ENCODE peak calls at places on chromosomes 6 and 20, in ten cellular contexts. One of them, this sample, is unnamed.
A peak's percentile ranks its signal among the peaks of the same experiment; 100 is the strongest.

GRCh38 chr6:37343248-37343647 is 10.5 kb upstream of the RNF8 start:
- ATAC-seq in activated naive CD4-positive, alpha-beta T cell treated with anti-CD3 and anti-CD28 coated beads, Interleukin-2, amount 50 U/mL, for 72 hours: no peak
- ATAC-seq in T-helper 17 cell: no peak
- ATAC-seq in effector memory CD8-positive, alpha-beta T cell: no peak
- ATAC-seq in aorta: no peak
- ATAC-seq in naive thymus-derived CD4-positive, alpha-beta T cell: no peak
- ATAC-seq in left lung: no peak
- ATAC-seq in body of pancreas: no peak
- ATAC-seq in Right ventricle myocardium inferior: no peak
- ATAC-seq in HCT116: no peak
- ATAC-seq in this sample: no peak

GRCh38 chr20:14361509-14362179 is 24.2 kb upstream of the FLRT3 start:
- ATAC-seq in activated naive CD4-positive, alpha-beta T cell treated with anti-CD3 and anti-CD28 coated beads, Interleukin-2, amount 50 U/mL, for 72 hours: no peak
- ATAC-seq in T-helper 17 cell: no peak
- ATAC-seq in effector memory CD8-positive, alpha-beta T cell: no peak
- ATAC-seq in aorta: no peak
- ATAC-seq in naive thymus-derived CD4-positive, alpha-beta T cell: no peak
- ATAC-seq in left lung: no peak
- ATAC-seq in body of pancreas: no peak
- ATAC-seq in Right ventricle myocardium inferior: no peak
- ATAC-seq in HCT116: no peak
- ATAC-seq in this sample: no peak

GRCh38 chr20:8408587-8409307 is 276.7 kb downstream of the PLCB1 start:
- ATAC-seq in activated naive CD4-positive, alpha-beta T cell treated with anti-CD3 and anti-CD28 coated beads, Interleukin-2, amount 50 U/mL, for 72 hours: no peak
- ATAC-seq in T-helper 17 cell: no peak
- ATAC-seq in effector memory CD8-positive, alpha-beta T cell: no peak
- ATAC-seq in aorta: no peak
- ATAC-seq in naive thymus-derived CD4-positive, alpha-beta T cell: no peak
- ATAC-seq in left lung: no peak
- ATAC-seq in body of pancreas: no peak
- ATAC-seq in Right ventricle myocardium inferior: no peak
- ATAC-seq in HCT116: no peak
- ATAC-seq in this sample: no peak

GRCh38 chr6:28769626-28770402 is 154.0 kb downstream of the TRIM27 start:
- ATAC-seq in activated naive CD4-positive, alpha-beta T cell treated with anti-CD3 and anti-CD28 coated beads, Interleukin-2, amount 50 U/mL, for 72 hours: no peak
- ATAC-seq in T-helper 17 cell: no peak
- ATAC-seq in effector memory CD8-positive, alpha-beta T cell: no peak
- ATAC-seq in aorta: no peak
- ATAC-seq in naive thymus-derived CD4-positive, alpha-beta T cell: no peak
- ATAC-seq in left lung: no peak
- ATAC-seq in body of pancreas: no peak
- ATAC-seq in Right ventricle myocardium inferior: no peak
- ATAC-seq in HCT116: peak; percentile 71
- ATAC-seq in this sample: no peak

GRCh38 chr20:57890254-57890800 is 180.5 kb upstream of the PMEPA1 start:
- ATAC-seq in activated naive CD4-positive, alpha-beta T cell treated with anti-CD3 and anti-CD28 coated beads, Interleukin-2, amount 50 U/mL, for 72 hours: no peak
- ATAC-seq in T-helper 17 cell: no peak
- ATAC-seq in effector memory CD8-positive, alpha-beta T cell: no peak
- ATAC-seq in aorta: no peak
- ATAC-seq in naive thymus-derived CD4-positive, alpha-beta T cell: no peak
- ATAC-seq in left lung: no peak
- ATAC-seq in body of pancreas: no peak
- ATAC-seq in Right ventricle myocardium inferior: no peak
- ATAC-seq in HCT116: no peak
- ATAC-seq in this sample: no peak

GRCh38 chr6:50096267-50096666 is 46.5 kb upstream of the DEFB112 start:
- ATAC-seq in activated naive CD4-positive, alpha-beta T cell treated with anti-CD3 and anti-CD28 coated beads, Interleukin-2, amount 50 U/mL, for 72 hours: no peak
- ATAC-seq in T-helper 17 cell: no peak
- ATAC-seq in effector memory CD8-positive, alpha-beta T cell: no peak
- ATAC-seq in aorta: no peak
- ATAC-seq in naive thymus-derived CD4-positive, alpha-beta T cell: no peak
- ATAC-seq in left lung: peak; percentile 44
- ATAC-seq in body of pancreas: no peak
- ATAC-seq in Right ventricle myocardium inferior: no peak
- ATAC-seq in HCT116: no peak
- ATAC-seq in this sample: no peak

GRCh38 chr6:147553099-147553498 is 44.6 kb downstream of the SAMD5 start:
- ATAC-seq in activated naive CD4-positive, alpha-beta T cell treated with anti-CD3 and anti-CD28 coated beads, Interleukin-2, amount 50 U/mL, for 72 hours: no peak
- ATAC-seq in T-helper 17 cell: no peak
- ATAC-seq in effector memory CD8-positive, alpha-beta T cell: no peak
- ATAC-seq in aorta: no peak
- ATAC-seq in naive thymus-derived CD4-positive, alpha-beta T cell: no peak
- ATAC-seq in left lung: no peak
- ATAC-seq in body of pancreas: no peak
- ATAC-seq in Right ventricle myocardium inferior: no peak
- ATAC-seq in HCT116: no peak
- ATAC-seq in this sample: no peak

GRCh38 chr6:153727910-153728309 is 311.1 kb upstream of the OPRM1 start:
- ATAC-seq in activated naive CD4-positive, alpha-beta T cell treated with anti-CD3 and anti-CD28 coated beads, Interleukin-2, amount 50 U/mL, for 72 hours: no peak
- ATAC-seq in T-helper 17 cell: no peak
- ATAC-seq in effector memory CD8-positive, alpha-beta T cell: no peak
- ATAC-seq in aorta: no peak
- ATAC-seq in naive thymus-derived CD4-positive, alpha-beta T cell: no peak
- ATAC-seq in left lung: no peak
- ATAC-seq in body of pancreas: no peak
- ATAC-seq in Right ventricle myocardium inferior: no peak
- ATAC-seq in HCT116: no peak
- ATAC-seq in this sample: no peak

GRCh38 chr20:31843881-31844280 is 1.5 kb downstream of the FOXS1 start:
- ATAC-seq in activated naive CD4-positive, alpha-beta T cell treated with anti-CD3 and anti-CD28 coated beads, Interleukin-2, amount 50 U/mL, for 72 hours: no peak
- ATAC-seq in T-helper 17 cell: no peak
- ATAC-seq in effector memory CD8-positive, alpha-beta T cell: peak; percentile 30
- ATAC-seq in aorta: no peak
- ATAC-seq in naive thymus-derived CD4-positive, alpha-beta T cell: no peak
- ATAC-seq in left lung: no peak
- ATAC-seq in body of pancreas: no peak
- ATAC-seq in Right ventricle myocardium inferior: no peak
- ATAC-seq in HCT116: no peak
- ATAC-seq in this sample: no peak

GRCh38 chr6:43985329-43985728 is 141.9 kb downstream of the MRPL14 start:
- ATAC-seq in activated naive CD4-positive, alpha-beta T cell treated with anti-CD3 and anti-CD28 coated beads, Interleukin-2, amount 50 U/mL, for 72 hours: no peak
- ATAC-seq in T-helper 17 cell: no peak
- ATAC-seq in effector memory CD8-positive, alpha-beta T cell: no peak
- ATAC-seq in aorta: no peak
- ATAC-seq in naive thymus-derived CD4-positive, alpha-beta T cell: no peak
- ATAC-seq in left lung: no peak
- ATAC-seq in body of pancreas: peak; percentile 84
- ATAC-seq in Right ventricle myocardium inferior: no peak
- ATAC-seq in HCT116: no peak
- ATAC-seq in this sample: no peak

GRCh38 chr6:75065524-75065923 is 140.3 kb downstream of the COL12A1 start:
- ATAC-seq in activated naive CD4-positive, alpha-beta T cell treated with anti-CD3 and anti-CD28 coated beads, Interleukin-2, amount 50 U/mL, for 72 hours: no peak
- ATAC-seq in T-helper 17 cell: no peak
- ATAC-seq in effector memory CD8-positive, alpha-beta T cell: no peak
- ATAC-seq in aorta: no peak
- ATAC-seq in naive thymus-derived CD4-positive, alpha-beta T cell: no peak
- ATAC-seq in left lung: no peak
- ATAC-seq in body of pancreas: no peak
- ATAC-seq in Right ventricle myocardium inferior: peak; percentile 50
- ATAC-seq in HCT116: peak; percentile 93
- ATAC-seq in this sample: no peak

GRCh38 chr20:34396408-34396807 is 33.3 kb downstream of the ITCH start:
- ATAC-seq in activated naive CD4-positive, alpha-beta T cell treated with anti-CD3 and anti-CD28 coated beads, Interleukin-2, amount 50 U/mL, for 72 hours: no peak
- ATAC-seq in T-helper 17 cell: no peak
- ATAC-seq in effector memory CD8-positive, alpha-beta T cell: no peak
- ATAC-seq in aorta: no peak
- ATAC-seq in naive thymus-derived CD4-positive, alpha-beta T cell: no peak
- ATAC-seq in left lung: no peak
- ATAC-seq in body of pancreas: no peak
- ATAC-seq in Right ventricle myocardium inferior: no peak
- ATAC-seq in HCT116: peak; percentile 46
- ATAC-seq in this sample: no peak

GRCh38 chr20:64233725-64234124 is 21.8 kb upstream of the PCMTD2 start:
- ATAC-seq in activated naive CD4-positive, alpha-beta T cell treated with anti-CD3 and anti-CD28 coated beads, Interleukin-2, amount 50 U/mL, for 72 hours: no peak
- ATAC-seq in T-helper 17 cell: no peak
- ATAC-seq in effector memory CD8-positive, alpha-beta T cell: no peak
- ATAC-seq in aorta: no peak
- ATAC-seq in naive thymus-derived CD4-positive, alpha-beta T cell: no peak
- ATAC-seq in left lung: no peak
- ATAC-seq in body of pancreas: peak; percentile 77
- ATAC-seq in Right ventricle myocardium inferior: peak; percentile 92
- ATAC-seq in HCT116: no peak
- ATAC-seq in this sample: no peak

GRCh38 chr6:7042654-7043545 is 64.9 kb upstream of the RREB1 start:
- ATAC-seq in activated naive CD4-positive, alpha-beta T cell treated with anti-CD3 and anti-CD28 coated beads, Interleukin-2, amount 50 U/mL, for 72 hours: no peak
- ATAC-seq in T-helper 17 cell: no peak
- ATAC-seq in effector memory CD8-positive, alpha-beta T cell: no peak
- ATAC-seq in aorta: no peak
- ATAC-seq in naive thymus-derived CD4-positive, alpha-beta T cell: no peak
- ATAC-seq in left lung: no peak
- ATAC-seq in body of pancreas: peak; percentile 61
- ATAC-seq in Right ventricle myocardium inferior: peak; percentile 90
- ATAC-seq in HCT116: peak; percentile 32
- ATAC-seq in this sample: no peak

GRCh38 chr20:51387125-51387865 is 155.2 kb downstream of the NFATC2 start:
- ATAC-seq in activated naive CD4-positive, alpha-beta T cell treated with anti-CD3 and anti-CD28 coated beads, Interleukin-2, amount 50 U/mL, for 72 hours: no peak
- ATAC-seq in T-helper 17 cell: no peak
- ATAC-seq in effector memory CD8-positive, alpha-beta T cell: no peak
- ATAC-seq in aorta: no peak
- ATAC-seq in naive thymus-derived CD4-positive, alpha-beta T cell: no peak
- ATAC-seq in left lung: no peak
- ATAC-seq in body of pancreas: no peak
- ATAC-seq in Right ventricle myocardium inferior: no peak
- ATAC-seq in HCT116: no peak
- ATAC-seq in this sample: no peak

GRCh38 chr6:30814137-30815084 is 69.9 kb upstream of the DDR1 start:
- ATAC-seq in activated naive CD4-positive, alpha-beta T cell treated with anti-CD3 and anti-CD28 coated beads, Interleukin-2, amount 50 U/mL, for 72 hours: peak; percentile 32
- ATAC-seq in T-helper 17 cell: peak; percentile 77
- ATAC-seq in effector memory CD8-positive, alpha-beta T cell: peak; percentile 70
- ATAC-seq in aorta: peak; percentile 53
- ATAC-seq in naive thymus-derived CD4-positive, alpha-beta T cell: peak; percentile 80
- ATAC-seq in left lung: peak; percentile 62
- ATAC-seq in body of pancreas: peak; percentile 59
- ATAC-seq in Right ventricle myocardium inferior: no peak
- ATAC-seq in HCT116: peak; percentile 54
- ATAC-seq in this sample: no peak

GRCh38 chr20:24587384-24588046 is 118.1 kb downstream of the SYNDIG1 start:
- ATAC-seq in activated naive CD4-positive, alpha-beta T cell treated with anti-CD3 and anti-CD28 coated beads, Interleukin-2, amount 50 U/mL, for 72 hours: no peak
- ATAC-seq in T-helper 17 cell: no peak
- ATAC-seq in effector memory CD8-positive, alpha-beta T cell: no peak
- ATAC-seq in aorta: no peak
- ATAC-seq in naive thymus-derived CD4-positive, alpha-beta T cell: no peak
- ATAC-seq in left lung: no peak
- ATAC-seq in body of pancreas: no peak
- ATAC-seq in Right ventricle myocardium inferior: no peak
- ATAC-seq in HCT116: no peak
- ATAC-seq in this sample: no peak

GRCh38 chr20:15248618-15249395 is 911.4 kb upstream of the FLRT3 start:
- ATAC-seq in activated naive CD4-positive, alpha-beta T cell treated with anti-CD3 and anti-CD28 coated beads, Interleukin-2, amount 50 U/mL, for 72 hours: no peak
- ATAC-seq in T-helper 17 cell: no peak
- ATAC-seq in effector memory CD8-positive, alpha-beta T cell: no peak
- ATAC-seq in aorta: no peak
- ATAC-seq in naive thymus-derived CD4-positive, alpha-beta T cell: no peak
- ATAC-seq in left lung: no peak
- ATAC-seq in body of pancreas: no peak
- ATAC-seq in Right ventricle myocardium inferior: no peak
- ATAC-seq in HCT116: no peak
- ATAC-seq in this sample: no peak

GRCh38 chr6:42007753-42008528 is 42.4 kb upstream of the TAF8 start:
- ATAC-seq in activated naive CD4-positive, alpha-beta T cell treated with anti-CD3 and anti-CD28 coated beads, Interleukin-2, amount 50 U/mL, for 72 hours: peak; percentile 51
- ATAC-seq in T-helper 17 cell: peak; percentile 62
- ATAC-seq in effector memory CD8-positive, alpha-beta T cell: peak; percentile 89
- ATAC-seq in aorta: no peak
- ATAC-seq in naive thymus-derived CD4-positive, alpha-beta T cell: peak; percentile 63
- ATAC-seq in left lung: peak; percentile 84
- ATAC-seq in body of pancreas: no peak
- ATAC-seq in Right ventricle myocardium inferior: no peak
- ATAC-seq in HCT116: no peak
- ATAC-seq in this sample: no peak

GRCh38 chr20:3777381-3777725 is 3.9 kb downstream of the SPEF1 start:
- ATAC-seq in activated naive CD4-positive, alpha-beta T cell treated with anti-CD3 and anti-CD28 coated beads, Interleukin-2, amount 50 U/mL, for 72 hours: peak; percentile 63
- ATAC-seq in T-helper 17 cell: peak; percentile 62
- ATAC-seq in effector memory CD8-positive, alpha-beta T cell: peak; percentile 62
- ATAC-seq in aorta: no peak
- ATAC-seq in naive thymus-derived CD4-positive, alpha-beta T cell: peak; percentile 52
- ATAC-seq in left lung: peak; percentile 3
- ATAC-seq in body of pancreas: no peak
- ATAC-seq in Right ventricle myocardium inferior: no peak
- ATAC-seq in HCT116: no peak
- ATAC-seq in this sample: no peak

GRCh38 chr6:34237316-34237721 is 646 bp downstream of the HMGA1 start:
- ATAC-seq in activated naive CD4-positive, alpha-beta T cell treated with anti-CD3 and anti-CD28 coated beads, Interleukin-2, amount 50 U/mL, for 72 hours: no peak
- ATAC-seq in T-helper 17 cell: peak; percentile 5
- ATAC-seq in effector memory CD8-positive, alpha-beta T cell: no peak
- ATAC-seq in aorta: no peak
- ATAC-seq in naive thymus-derived CD4-positive, alpha-beta T cell: no peak
- ATAC-seq in left lung: peak; percentile 1
- ATAC-seq in body of pancreas: peak; percentile 45
- ATAC-seq in Right ventricle myocardium inferior: no peak
- ATAC-seq in HCT116: peak; percentile 1
- ATAC-seq in this sample: peak; percentile 24

GRCh38 chr6:143957679-143958274 is 50.3 kb downstream of the PLAGL1 start:
- ATAC-seq in activated naive CD4-positive, alpha-beta T cell treated with anti-CD3 and anti-CD28 coated beads, Interleukin-2, amount 50 U/mL, for 72 hours: no peak
- ATAC-seq in T-helper 17 cell: no peak
- ATAC-seq in effector memory CD8-positive, alpha-beta T cell: no peak
- ATAC-seq in aorta: no peak
- ATAC-seq in naive thymus-derived CD4-positive, alpha-beta T cell: no peak
- ATAC-seq in left lung: no peak
- ATAC-seq in body of pancreas: no peak
- ATAC-seq in Right ventricle myocardium inferior: no peak
- ATAC-seq in HCT116: no peak
- ATAC-seq in this sample: no peak

GRCh38 chr20:51588762-51589161 is 46.2 kb upstream of the NFATC2 start:
- ATAC-seq in activated naive CD4-positive, alpha-beta T cell treated with anti-CD3 and anti-CD28 coated beads, Interleukin-2, amount 50 U/mL, for 72 hours: no peak
- ATAC-seq in T-helper 17 cell: no peak
- ATAC-seq in effector memory CD8-positive, alpha-beta T cell: peak; percentile 65
- ATAC-seq in aorta: no peak
- ATAC-seq in naive thymus-derived CD4-positive, alpha-beta T cell: no peak
- ATAC-seq in left lung: no peak
- ATAC-seq in body of pancreas: no peak
- ATAC-seq in Right ventricle myocardium inferior: no peak
- ATAC-seq in HCT116: no peak
- ATAC-seq in this sample: no peak

GRCh38 chr6:42249279-42249678 is 31.6 kb upstream of the MRPS10 start:
- ATAC-seq in activated naive CD4-positive, alpha-beta T cell treated with anti-CD3 and anti-CD28 coated beads, Interleukin-2, amount 50 U/mL, for 72 hours: no peak
- ATAC-seq in T-helper 17 cell: no peak
- ATAC-seq in effector memory CD8-positive, alpha-beta T cell: no peak
- ATAC-seq in aorta: no peak
- ATAC-seq in naive thymus-derived CD4-positive, alpha-beta T cell: no peak
- ATAC-seq in left lung: no peak
- ATAC-seq in body of pancreas: no peak
- ATAC-seq in Right ventricle myocardium inferior: peak; percentile 40
- ATAC-seq in HCT116: no peak
- ATAC-seq in this sample: peak; percentile 27

GRCh38 chr6:151677427-151677826 is 130.1 kb upstream of the ESR1 start:
- ATAC-seq in activated naive CD4-positive, alpha-beta T cell treated with anti-CD3 and anti-CD28 coated beads, Interleukin-2, amount 50 U/mL, for 72 hours: no peak
- ATAC-seq in T-helper 17 cell: no peak
- ATAC-seq in effector memory CD8-positive, alpha-beta T cell: no peak
- ATAC-seq in aorta: no peak
- ATAC-seq in naive thymus-derived CD4-positive, alpha-beta T cell: no peak
- ATAC-seq in left lung: no peak
- ATAC-seq in body of pancreas: no peak
- ATAC-seq in Right ventricle myocardium inferior: no peak
- ATAC-seq in HCT116: no peak
- ATAC-seq in this sample: no peak

GRCh38 chr6:39451831-39452230 is 129.3 kb upstream of the KCNK16 start:
- ATAC-seq in activated naive CD4-positive, alpha-beta T cell treated with anti-CD3 and anti-CD28 coated beads, Interleukin-2, amount 50 U/mL, for 72 hours: no peak
- ATAC-seq in T-helper 17 cell: no peak
- ATAC-seq in effector memory CD8-positive, alpha-beta T cell: no peak
- ATAC-seq in aorta: no peak
- ATAC-seq in naive thymus-derived CD4-positive, alpha-beta T cell: no peak
- ATAC-seq in left lung: no peak
- ATAC-seq in body of pancreas: no peak
- ATAC-seq in Right ventricle myocardium inferior: no peak
- ATAC-seq in HCT116: peak; percentile 77
- ATAC-seq in this sample: no peak

GRCh38 chr6:22372922-22373321 is 76.1 kb upstream of the PRL start:
- ATAC-seq in activated naive CD4-positive, alpha-beta T cell treated with anti-CD3 and anti-CD28 coated beads, Interleukin-2, amount 50 U/mL, for 72 hours: no peak
- ATAC-seq in T-helper 17 cell: no peak
- ATAC-seq in effector memory CD8-positive, alpha-beta T cell: no peak
- ATAC-seq in aorta: no peak
- ATAC-seq in naive thymus-derived CD4-positive, alpha-beta T cell: no peak
- ATAC-seq in left lung: no peak
- ATAC-seq in body of pancreas: no peak
- ATAC-seq in Right ventricle myocardium inferior: no peak
- ATAC-seq in HCT116: no peak
- ATAC-seq in this sample: no peak

GRCh38 chr6:105633814-105634213 is 230.9 kb upstream of the PREP start:
- ATAC-seq in activated naive CD4-positive, alpha-beta T cell treated with anti-CD3 and anti-CD28 coated beads, Interleukin-2, amount 50 U/mL, for 72 hours: no peak
- ATAC-seq in T-helper 17 cell: no peak
- ATAC-seq in effector memory CD8-positive, alpha-beta T cell: no peak
- ATAC-seq in aorta: no peak
- ATAC-seq in naive thymus-derived CD4-positive, alpha-beta T cell: no peak
- ATAC-seq in left lung: no peak
- ATAC-seq in body of pancreas: no peak
- ATAC-seq in Right ventricle myocardium inferior: no peak
- ATAC-seq in HCT116: no peak
- ATAC-seq in this sample: no peak